ENCODE peak calls at places on chromosomes 6 and 20, in eight cellular contexts. Z is DMS53; Y is HepG2; M is neural progenitor cell; O is activated T-helper 1 cell treated with anti-CD3 and anti-CD28 coated beads, Interleukin-2, amount 50 U/mL, for 16 hours; P is A549; C is T-helper 1 cell; X is RPMI7951. D is an unnamed sample.

GRCh38 chr20:62703853-62704228 is 4.8 kb upstream of the NTSR1 start:
- DNase-seq in O (no peak), P (no peak), Z (no peak), X (no peak), M (no peak), C (no peak), Y (no peak), D (no peak)

GRCh38 chr6:2839982-2840793 is 1.5 kb downstream of the SERPINB1 start:
- DNase-seq in X (no peak), Y (no peak), O (no peak), C (no peak), P (no peak), M (no peak), Z (peak), D (no peak)

GRCh38 chr20:8390500-8390899 is 258.4 kb downstream of the PLCB1 start:
- DNase-seq in Z (no peak), M (no peak), P (no peak), C (no peak), O (no peak), Y (no peak), X (no peak), D (no peak)

GRCh38 chr20:56447227-56447626 is 21.2 kb upstream of the RTF2 start:
- DNase-seq in C (no peak), Z (no peak), M (peak), Y (no peak), X (no peak), O (no peak), P (no peak), D (no peak)

GRCh38 chr6:112683926-112684325 is 336.8 kb downstream of the RFPL4B start:
- DNase-seq in X (peak), Y (no peak), O (no peak), M (no peak), C (no peak), Z (no peak), P (peak), D (peak)

GRCh38 chr6:105226598-105227291 is 46.9 kb upstream of the POPDC3 start:
- DNase-seq in C (no peak), M (no peak), O (no peak), Y (no peak), X (peak), P (no peak), Z (no peak), D (no peak)

GRCh38 chr6:1747531-1747930 is 137.8 kb downstream of the FOXC1 start:
- DNase-seq in P (no peak), O (no peak), X (no peak), Y (no peak), M (no peak), Z (no peak), C (no peak), D (no peak)

GRCh38 chr6:135722679-135723078 is 128.8 kb upstream of the PDE7B start:
- DNase-seq in Y (peak), Z (peak), P (peak), M (no peak), C (no peak), O (no peak), X (peak), D (peak)

GRCh38 chr6:4510317-4510716 is 265.9 kb upstream of the CDYL start:
- DNase-seq in Z (no peak), M (no peak), C (no peak), Y (no peak), X (no peak), O (no peak), P (no peak), D (no peak)

GRCh38 chr6:157493173-157493572 is 112.2 kb downstream of the ZDHHC14 start:
- DNase-seq in P (no peak), O (no peak), Z (no peak), M (no peak), X (no peak), Y (no peak), C (no peak), D (no peak)

D was measured in AG09309.